ENCODE peak calls at places on chromosomes 16 and 17, in eight cellular contexts. O, F, T, B, S, Q, D and N are unnamed samples.

GRCh38 chr17:57609125-57609877 is 135.8 kb downstream of the CCDC182 start:
- DNase-seq in T (no peak), O (no peak), S (no peak), D (no peak), Q (no peak), B (peak), F (no peak), N (no peak)

GRCh38 chr16:89422905-89423630 is 67.3 kb downstream of the ANKRD11 start:
- DNase-seq in Q (peak), O (no peak), T (peak), F (no peak), S (peak), D (no peak), B (no peak), N (no peak)

GRCh38 chr17:74736423-74737298 is at the start of gene RAB37:
- DNase-seq in D (peak), Q (peak), F (no peak), S (peak), T (no peak), B (peak), O (no peak), N (peak)

GRCh38 chr17:14360851-14361250 is 60.0 kb downstream of the HS3ST3B1 start:
- DNase-seq in S (no peak), Q (no peak), B (no peak), F (no peak), T (no peak), O (no peak), D (no peak), N (no peak)

GRCh38 chr16:51872536-51872935 is 674.4 kb downstream of the TOX3 start:
- DNase-seq in B (no peak), Q (no peak), O (no peak), D (no peak), T (no peak), F (no peak), S (no peak), N (no peak)

GRCh38 chr16:57949013-57949412 is 21.9 kb downstream of the CNGB1 start:
- DNase-seq in S (no peak), B (no peak), F (no peak), Q (no peak), O (no peak), D (no peak), T (no peak), N (no peak)

GRCh38 chr16:72042157-72042660 is 12.1 kb upstream of the HP start:
- DNase-seq in Q (no peak), T (no peak), B (no peak), D (peak), S (no peak), O (no peak), F (no peak), N (no peak)

GRCh38 chr16:87457724-87458423 is 35.0 kb downstream of the ZCCHC14 start:
- DNase-seq in T (no peak), Q (peak), D (no peak), S (no peak), F (no peak), B (peak), O (peak), N (no peak)

GRCh38 chr16:22688463-22688862 is 125.5 kb upstream of the HS3ST2 start:
- DNase-seq in B (no peak), Q (no peak), O (no peak), D (no peak), T (no peak), F (no peak), S (no peak), N (no peak)

GRCh38 chr17:29390856-29391631 is 881 bp downstream of the TAOK1 start:
- DNase-seq in T (no peak), S (peak), D (peak), O (peak), F (no peak), Q (peak), B (no peak), N (no peak)
- H3K27ac ChIP-seq in T (no peak), S (peak), D (peak), O (peak), F (peak), Q (peak), B (peak), N (peak)

DNA sequence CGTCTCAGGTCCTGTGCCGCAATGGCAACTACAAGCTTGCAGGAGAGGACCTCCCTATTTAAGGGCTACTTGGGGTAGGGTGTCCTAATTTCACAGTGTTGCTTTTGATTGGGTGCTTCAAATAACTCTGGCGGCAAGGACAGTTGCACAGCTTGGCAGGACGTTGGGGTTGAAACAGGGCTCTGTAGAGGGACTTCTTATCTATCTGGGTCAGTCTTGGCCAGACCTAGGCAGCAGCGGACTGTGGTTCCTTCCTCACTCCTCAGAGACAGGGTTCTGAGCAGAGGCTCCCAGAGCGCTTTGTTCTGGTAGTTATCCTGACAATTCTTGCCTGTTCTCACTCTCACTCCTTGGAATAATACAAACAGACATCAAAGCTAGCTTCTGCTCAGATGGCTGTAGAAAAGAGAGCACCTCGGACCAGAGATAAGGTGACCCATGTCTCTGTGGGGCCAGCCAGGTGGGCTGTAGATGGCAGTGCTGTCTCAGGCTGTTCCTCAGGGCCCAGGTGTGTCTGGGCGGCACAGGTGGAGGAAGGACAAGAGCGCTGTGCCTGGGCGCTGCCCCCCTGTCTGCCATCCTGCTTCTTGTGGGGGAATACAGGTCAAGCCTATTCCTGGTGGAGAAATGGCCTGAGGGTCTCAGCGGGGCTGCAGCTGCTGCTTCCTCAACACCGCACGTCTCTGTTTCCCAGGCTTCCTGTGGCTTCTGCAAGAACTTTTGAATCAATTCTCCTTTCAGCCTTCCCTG is 61.0 kb downstream of the PLD6 start:
- DNase-seq in F (no peak), T (no peak), D (no peak), B (no peak), S (no peak), O (no peak), Q (no peak), N (no peak)
- H3K4me3 ChIP-seq in F (no peak), T (no peak), D (no peak), B (no peak), S (no peak), O (no peak), Q (no peak), N (no peak)

GRCh38 chr16:24973771-24974461 is 41.3 kb downstream of the ARHGAP17 start:
- DNase-seq in Q (no peak), F (no peak), T (no peak), S (no peak), B (no peak), O (no peak), D (peak), N (no peak)
- H3K27ac ChIP-seq in Q (peak), F (no peak), T (no peak), S (no peak), B (no peak), O (peak), D (no peak), N (no peak)

GRCh38 chr17:9902116-9902515 is 3.0 kb downstream of the RCVRN start:
- DNase-seq in S (no peak), Q (no peak), F (no peak), T (no peak), D (no peak), O (no peak), B (no peak), N (no peak)

GRCh38 chr17:9900019-9900594 is 5.0 kb downstream of the RCVRN start:
- DNase-seq in T (no peak), Q (peak), S (no peak), B (no peak), D (no peak), O (no peak), F (no peak), N (no peak)

GRCh38 chr17:9898812-9899211 is 6.3 kb downstream of the RCVRN start:
- DNase-seq in F (no peak), Q (no peak), D (no peak), B (no peak), S (no peak), T (no peak), O (no peak), N (no peak)

GRCh38 chr17:9899280-9900018 is 5.6 kb downstream of the RCVRN start:
- DNase-seq in S (no peak), B (no peak), F (no peak), O (no peak), T (no peak), Q (no peak), D (no peak), N (no peak)

GRCh38 chr17:9900744-9901143 is 4.3 kb downstream of the RCVRN start:
- DNase-seq in T (no peak), O (no peak), Q (peak), D (no peak), S (no peak), F (no peak), B (no peak), N (no peak)
- H3K4me3 ChIP-seq in T (no peak), O (no peak), Q (no peak), D (no peak), S (no peak), F (no peak), B (no peak), N (no peak)

GRCh38 chr17:4155980-4156620 is 13.1 kb downstream of the CYB5D2 start:
- DNase-seq in F (no peak), O (no peak), B (no peak), D (no peak), Q (no peak), T (no peak), S (no peak), N (no peak)
- H3K27ac ChIP-seq in F (no peak), O (no peak), B (no peak), D (no peak), Q (no peak), T (no peak), S (no peak), N (no peak)

GRCh38 chr17:68182016-68182315 is 65.9 kb upstream of the AMZ2 start:
- DNase-seq in B (no peak), F (no peak), Q (no peak), O (no peak), D (no peak), S (no peak), T (no peak), N (peak)
- H3K4me3 ChIP-seq in B (peak), F (no peak), Q (no peak), O (no peak), D (no peak), S (no peak), T (no peak), N (peak)